ENCODE peak calls at places on chromosomes 3 and 15, in six cellular contexts. P, S, E, V, Y and W are unnamed samples.

GRCh38 chr3:22939349-22939748 is 263.8 kb upstream of the UBE2E2 start:
- DNase-seq in S (no peak), P (no peak), Y (no peak), E (no peak), V (no peak), W (no peak)

GRCh38 chr3:27633224-27633545 is 88.9 kb downstream of the EOMES start:
- DNase-seq in S (no peak), V (no peak), Y (no peak), P (no peak), E (peak), W (no peak)

GRCh38 chr15:68795298-68795848 is 25.3 kb downstream of the ANP32A start:
- DNase-seq in Y (peak), E (peak), P (peak), V (peak), S (peak), W (peak)

GRCh38 chr3:87307805-87308204 is 31.4 kb upstream of the POU1F1 start:
- DNase-seq in P (no peak), S (no peak), Y (no peak), E (no peak), V (no peak), W (no peak)

GRCh38 chr15:43239732-43240491 is 19.1 kb upstream of the EPB42 start:
- DNase-seq in Y (no peak), E (no peak), V (no peak), P (no peak), S (no peak), W (no peak)

GRCh38 chr3:71816141-71816540 is 31.2 kb upstream of the PROK2 start:
- DNase-seq in V (no peak), E (no peak), P (no peak), S (no peak), Y (no peak), W (no peak)

GRCh38 chr3:144995856-144996255 is 1024.2 kb downstream of the DIPK2A start:
- DNase-seq in V (no peak), Y (no peak), S (no peak), P (no peak), E (no peak), W (no peak)

GRCh38 chr3:8223766-8224165 is 277.9 kb upstream of the LMCD1 start:
- DNase-seq in Y (peak), S (peak), E (no peak), P (no peak), V (no peak), W (peak)

GRCh38 chr3:52986938-52987337 is 58.9 kb downstream of the SFMBT1 start:
- DNase-seq in S (no peak), P (no peak), Y (no peak), E (no peak), V (no peak), W (no peak)

GRCh38 chr3:194951931-194952572 is 266.4 kb downstream of the FAM43A start:
- DNase-seq in P (no peak), S (no peak), V (no peak), E (no peak), Y (no peak), W (no peak)

GRCh38 chr3:139110072-139110830 is 65.6 kb upstream of the PRR23C start:
- DNase-seq in P (no peak), V (peak), E (peak), Y (no peak), S (no peak), W (no peak)

GRCh38 chr15:69729167-69729748 is 276.6 kb downstream of the RPLP1 start:
- DNase-seq in V (peak), E (no peak), P (no peak), S (peak), Y (peak), W (no peak)

GRCh38 chr3:116057403-116058006 is 387.8 kb downstream of the LSAMP start:
- DNase-seq in Y (no peak), S (no peak), V (no peak), E (no peak), P (no peak), W (no peak)

GRCh38 chr15:64045106-64045435 is 1.2 kb downstream of the DAPK2 start:
- DNase-seq in V (no peak), S (no peak), E (no peak), P (no peak), Y (no peak), W (no peak)

GRCh38 chr15:45134682-45135604 is 5.1 kb downstream of the DUOX1 start:
- DNase-seq in P (no peak), V (peak), E (peak), Y (peak), S (peak), W (no peak)

GRCh38 chr3:1196997-1197396 is 104.2 kb downstream of the CNTN6 start:
- DNase-seq in E (no peak), Y (no peak), P (no peak), S (no peak), V (no peak), W (no peak)

GRCh38 chr15:38088971-38089370 is 154.5 kb downstream of the TMCO5A start:
- DNase-seq in P (no peak), S (no peak), E (no peak), Y (no peak), V (no peak), W (no peak)

GRCh38 chr3:98185180-98185579 is 18.7 kb downstream of the OR5H15 start:
- DNase-seq in V (no peak), E (no peak), S (no peak), P (no peak), Y (no peak), W (no peak)

GRCh38 chr3:58325525-58325992 is 7.1 kb upstream of the PXK start:
- DNase-seq in S (no peak), V (no peak), Y (no peak), E (no peak), P (no peak), W (no peak)

GRCh38 chr3:100602506-100603444 is 6.6 kb upstream of the ADGRG7 start:
- DNase-seq in V (no peak), S (no peak), Y (no peak), P (no peak), E (no peak), W (no peak)

GRCh38 chr3:75138345-75138744 is 523.9 kb upstream of the CNTN3 start:
- DNase-seq in S (no peak), E (no peak), Y (no peak), P (no peak), V (no peak), W (no peak)

GRCh38 chr3:75144396-75144795 is 519.7 kb upstream of the FRG2C start:
- DNase-seq in S (no peak), V (no peak), E (no peak), P (no peak), Y (no peak), W (no peak)

GRCh38 chr3:75136100-75136897 is 521.8 kb upstream of the CNTN3 start:
- DNase-seq in E (no peak), S (no peak), Y (no peak), V (no peak), P (no peak), W (no peak)

DNA sequence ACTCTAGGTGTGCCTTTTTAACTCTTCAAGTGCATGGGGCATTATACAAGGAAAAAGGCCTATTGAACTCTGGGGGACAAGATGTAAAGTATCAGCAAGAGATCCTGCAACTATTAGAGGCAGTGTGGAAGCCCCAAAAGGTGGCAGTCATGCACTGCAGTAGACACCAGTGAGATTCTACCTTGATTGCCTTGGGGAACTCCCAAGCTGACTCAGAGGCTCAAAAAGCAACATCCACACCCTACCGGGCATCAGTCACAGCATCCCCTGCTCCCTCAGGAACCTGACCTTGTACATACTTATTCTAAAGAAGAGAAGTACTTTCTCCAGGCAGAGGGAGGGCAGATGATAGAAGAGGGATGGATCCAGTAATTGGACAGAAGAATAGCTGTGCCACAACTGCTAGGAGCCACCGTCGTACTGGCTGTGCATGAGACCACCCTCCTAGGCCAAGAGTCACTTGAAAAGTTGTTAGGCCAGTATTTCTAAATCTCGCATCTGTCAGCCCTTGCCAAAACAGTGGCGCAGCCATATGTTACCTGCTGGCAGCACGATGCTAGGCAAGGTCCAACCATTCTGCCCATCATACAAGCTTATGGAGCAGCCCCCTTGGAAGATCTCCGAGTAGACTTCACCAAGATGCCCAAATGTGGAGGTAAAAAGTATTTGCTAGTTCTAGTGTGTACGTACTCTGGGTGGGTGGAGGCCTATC is 523.1 kb upstream of the FRG2C start:
- DNase-seq in Y (no peak), V (no peak), E (no peak), S (no peak), P (no peak), W (no peak)
- TF ChIP-seq CTCF in Y (no peak), V (no peak), E (no peak), S (no peak), P (no peak), W (no peak)

GRCh38 chr3:50341537-50341936 is 901 bp upstream of the RASSF1 start:
- DNase-seq in Y (no peak), S (no peak), P (no peak), V (peak), E (no peak), W (no peak)
- H3K4me3 ChIP-seq in Y (no peak), S (peak), P (no peak), V (peak), E (peak), W (peak)

DNA sequence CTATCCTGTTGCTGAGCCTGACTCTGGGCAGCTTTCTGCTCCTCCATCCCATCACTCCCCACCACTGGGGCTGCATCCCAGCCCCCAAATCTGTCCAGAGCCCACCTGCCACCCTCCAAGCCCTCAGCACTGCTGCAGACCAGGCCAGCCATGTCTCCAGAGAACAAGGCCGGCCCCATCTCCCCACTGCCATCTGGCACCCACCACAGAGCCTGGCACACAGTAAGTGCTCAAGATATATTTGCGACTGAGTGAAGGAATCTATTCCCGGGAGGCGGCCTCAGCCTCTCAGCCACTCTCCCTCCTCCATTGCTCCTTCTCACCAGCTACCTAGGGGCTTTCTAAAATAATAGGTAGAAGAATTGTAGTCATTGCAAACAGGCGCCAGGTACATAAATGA is 4.8 kb downstream of the PLXND1 start:
- DNase-seq in S (no peak), E (no peak), P (no peak), V (no peak), Y (no peak), W (no peak)
- H3K27ac ChIP-seq in S (peak), E (peak), P (peak), V (no peak), Y (no peak), W (peak)

DNA sequence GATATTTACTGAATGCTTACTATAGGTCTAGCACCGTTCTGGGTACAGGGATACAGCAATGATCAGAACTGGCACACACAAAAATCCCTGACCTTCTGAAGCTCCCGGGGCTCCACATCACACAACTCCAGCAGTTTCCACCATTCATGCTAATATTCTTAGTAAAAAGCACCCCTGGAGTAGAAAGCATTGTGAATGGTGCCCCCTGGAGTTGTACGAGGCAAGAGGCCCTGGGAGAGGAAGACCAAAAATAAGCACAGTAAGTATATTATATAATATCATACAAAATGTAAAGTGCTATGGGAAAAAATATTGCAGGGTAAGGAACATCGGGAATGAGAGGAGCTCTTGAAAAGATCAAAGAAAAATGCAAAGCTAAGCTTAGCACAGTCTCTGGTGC is 790 bp upstream of the SRGAP3 start:
- DNase-seq in Y (no peak), V (no peak), P (no peak), S (no peak), E (no peak), W (no peak)
- TF ChIP-seq CTCF in Y (no peak), V (no peak), P (no peak), S (no peak), E (no peak), W (no peak)

DNA sequence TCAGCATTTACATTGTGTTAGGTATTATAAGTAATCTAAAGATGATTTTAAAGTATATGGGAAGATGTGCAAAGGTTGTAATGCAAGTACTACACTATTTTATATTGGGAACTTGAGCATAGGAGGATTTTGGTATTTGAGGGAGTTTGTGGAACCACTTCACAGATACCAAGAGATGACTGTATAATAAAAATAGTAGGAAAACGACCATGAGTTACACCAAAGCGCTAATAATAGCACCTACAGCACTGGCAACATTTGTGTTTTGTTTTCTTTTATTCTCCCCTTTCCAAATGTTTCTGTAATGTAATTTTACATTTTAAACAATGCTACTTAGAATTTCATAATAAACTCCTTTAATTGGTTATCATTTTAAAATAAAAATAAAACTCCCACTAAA is 10.5 kb downstream of the CNBP start:
- DNase-seq in P (no peak), V (no peak), Y (no peak), S (no peak), E (no peak), W (no peak)
- H3K4me3 ChIP-seq in P (no peak), V (no peak), Y (no peak), S (no peak), E (peak), W (no peak)

DNA sequence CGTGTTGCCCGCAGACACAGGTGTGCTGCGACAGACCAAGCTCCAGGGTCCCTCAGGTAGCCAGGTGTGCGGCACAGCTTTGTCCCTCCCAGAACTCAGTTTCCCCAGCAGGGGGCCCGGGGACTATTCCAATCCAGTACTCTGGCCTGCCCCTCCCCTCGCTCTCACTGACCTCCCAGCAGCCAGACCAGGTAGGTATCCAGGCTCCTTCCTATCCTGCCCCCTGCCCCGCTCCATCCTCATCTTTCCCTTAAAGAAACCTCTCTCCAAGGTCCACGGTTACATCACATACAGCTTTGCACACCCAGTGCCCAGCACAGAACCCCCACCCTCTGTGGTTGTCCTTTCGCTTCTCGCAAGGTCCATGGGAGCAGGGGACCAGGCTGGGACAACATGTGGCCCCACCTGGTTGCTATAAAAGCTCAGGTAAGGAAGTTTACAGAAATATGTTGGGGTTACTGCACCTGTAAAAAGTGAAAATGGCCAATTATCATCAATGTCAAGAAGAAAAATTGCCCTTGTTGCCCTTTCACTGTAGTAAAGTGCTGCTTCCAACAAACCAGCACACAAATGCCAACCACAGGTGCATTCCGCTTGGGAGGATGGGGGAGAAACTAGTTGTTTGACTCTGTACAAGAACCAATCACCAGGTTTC is 7.3 kb upstream of the CYP11A1 start:
- DNase-seq in Y (no peak), P (no peak), S (no peak), V (no peak), E (no peak), W (no peak)
- H3K27ac ChIP-seq in Y (no peak), P (no peak), S (no peak), V (no peak), E (no peak), W (no peak)

GRCh38 chr3:127959873-127960272 is 44.8 kb downstream of the KBTBD12 start:
- DNase-seq in Y (peak), E (peak), V (peak), S (peak), P (no peak), W (no peak)
- TF ChIP-seq CTCF in Y (peak), E (peak), V (peak), S (peak), P (peak), W (no peak)